ENCODE peak calls at places on chromosomes 4 and X, in four cellular contexts. N is cardiac muscle cell, P is heart left ventricle, Z is HCT116. G is an unnamed sample.

GRCh38 chr4:41146196-41146595 is 68.1 kb downstream of the APBB2 start:
- DNase-seq in N (no peak), P (no peak), Z (no peak), G (no peak)

GRCh38 chr4:144906181-144906895 is 191.7 kb downstream of the ANAPC10 start:
- DNase-seq in N (peak), P (peak), Z (no peak), G (no peak)

GRCh38 chr4:153497091-153497531 is 31.0 kb downstream of the TMEM131L start:
- DNase-seq in N (peak), P (no peak), Z (no peak), G (no peak)

GRCh38 chrX:43971966-43972961 is 926 bp downstream of the NDP start:
- DNase-seq in N (no peak), Z (no peak), P (no peak), G (no peak)

GRCh38 chr4:84855774-84856173 is 110.7 kb downstream of the WDFY3 start:
- DNase-seq in N (no peak), P (no peak), Z (no peak), G (no peak)

GRCh38 chr4:123609829-123610228 is 213.2 kb downstream of the SPRY1 start:
- DNase-seq in Z (no peak), P (no peak), N (no peak), G (no peak)

GRCh38 chr4:38145741-38146140 is 185.5 kb downstream of the PTTG2 start:
- DNase-seq in P (no peak), Z (no peak), N (peak), G (no peak)

GRCh38 chr4:98951710-98952109 is 22.8 kb upstream of the EIF4E start:
- DNase-seq in Z (no peak), P (no peak), N (no peak), G (no peak)

GRCh38 chr4:11342401-11342800 is 86.3 kb downstream of the HS3ST1 start:
- DNase-seq in Z (no peak), P (no peak), N (no peak), G (no peak)

GRCh38 chrX:39724544-39724943 is 373.2 kb downstream of the BCOR start:
- DNase-seq in Z (no peak), P (no peak), N (no peak), G (no peak)

GRCh38 chrX:39721570-39722279 is 376.0 kb downstream of the BCOR start:
- DNase-seq in P (no peak), N (peak), Z (no peak), G (no peak)

GRCh38 chrX:39716802-39717540 is 380.8 kb downstream of the BCOR start:
- DNase-seq in Z (no peak), P (no peak), N (no peak), G (no peak)

GRCh38 chrX:39718951-39719350 is 378.8 kb downstream of the BCOR start:
- DNase-seq in P (no peak), Z (no peak), N (no peak), G (no peak)

DNA sequence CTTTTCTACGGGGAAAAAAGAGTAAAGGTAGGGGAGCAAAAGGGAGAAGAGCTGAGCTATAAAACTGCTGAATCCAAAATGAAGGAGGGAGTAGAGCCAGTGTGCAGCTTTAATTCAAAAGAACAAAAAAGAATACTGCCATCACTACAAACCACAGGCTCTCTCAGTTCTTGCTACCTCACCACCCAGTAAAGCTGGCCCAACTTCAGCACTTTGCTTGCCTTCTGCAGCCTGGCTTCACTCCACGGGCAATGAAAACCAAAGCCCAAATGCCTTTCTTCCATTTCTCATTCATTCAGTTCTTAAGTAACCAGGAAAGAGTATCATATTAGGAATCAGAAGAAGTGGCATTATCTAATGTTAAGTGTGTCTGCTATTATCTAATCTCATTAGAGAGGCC is 376.8 kb downstream of the BCOR start:
- DNase-seq in P (no peak), Z (no peak), N (peak), G (no peak)
- TF ChIP-seq CTCF in P (no peak), Z (no peak), N (no peak), G (no peak)

DNA sequence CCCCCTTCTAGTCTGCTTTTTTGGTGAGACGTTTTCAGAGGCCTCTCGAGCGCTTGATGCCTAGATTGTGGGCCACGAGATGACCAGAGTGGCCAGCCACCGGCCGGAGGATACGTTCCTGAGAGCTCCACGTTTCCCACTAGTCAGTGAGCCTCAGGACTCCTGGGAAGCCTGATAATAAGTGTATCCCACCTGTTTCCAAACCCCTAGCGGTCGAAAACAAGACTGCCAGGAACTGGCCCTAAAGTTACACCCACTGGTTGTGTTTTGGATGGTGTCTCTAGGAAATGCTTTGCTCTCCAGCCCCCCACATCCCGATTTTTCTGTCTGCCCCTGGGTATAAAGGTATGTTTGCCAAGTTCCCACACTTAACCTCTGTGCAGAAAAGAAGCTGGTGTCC is 4.6 kb upstream of the RS1 start:
- DNase-seq in P (no peak), Z (no peak), N (peak), G (no peak)
- TF ChIP-seq CTCF in P (peak), Z (peak), N (peak), G (peak)

DNA sequence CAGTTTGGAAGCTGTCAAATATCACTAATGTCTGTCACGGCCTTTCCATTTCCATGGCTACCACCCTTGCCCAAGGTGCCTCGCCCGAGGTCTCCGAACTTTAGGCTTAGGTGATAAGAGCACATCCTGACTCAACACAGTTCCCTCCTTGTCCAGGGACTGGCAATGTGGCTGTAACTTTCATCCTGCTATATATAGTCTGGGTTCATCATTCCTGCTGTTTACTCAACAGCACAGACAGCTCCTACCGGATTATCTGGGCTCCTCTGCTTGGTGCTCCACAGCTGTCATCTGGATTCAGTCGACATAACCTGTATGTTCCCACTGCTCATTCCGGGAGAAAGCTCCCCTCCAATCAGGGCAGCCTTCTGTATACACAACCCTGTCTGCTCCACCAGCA is 51.2 kb downstream of the GATB start:
- DNase-seq in P (no peak), N (no peak), Z (no peak), G (no peak)
- TF ChIP-seq CTCF in P (no peak), N (no peak), Z (no peak), G (no peak)

GRCh38 chrX:155086202-155086840 is 15.0 kb downstream of the BRCC3 start:
- DNase-seq in P (no peak), Z (peak), N (peak), G (no peak)
- TF ChIP-seq CTCF in P (peak), Z (peak), N (peak), G (peak)

DNA sequence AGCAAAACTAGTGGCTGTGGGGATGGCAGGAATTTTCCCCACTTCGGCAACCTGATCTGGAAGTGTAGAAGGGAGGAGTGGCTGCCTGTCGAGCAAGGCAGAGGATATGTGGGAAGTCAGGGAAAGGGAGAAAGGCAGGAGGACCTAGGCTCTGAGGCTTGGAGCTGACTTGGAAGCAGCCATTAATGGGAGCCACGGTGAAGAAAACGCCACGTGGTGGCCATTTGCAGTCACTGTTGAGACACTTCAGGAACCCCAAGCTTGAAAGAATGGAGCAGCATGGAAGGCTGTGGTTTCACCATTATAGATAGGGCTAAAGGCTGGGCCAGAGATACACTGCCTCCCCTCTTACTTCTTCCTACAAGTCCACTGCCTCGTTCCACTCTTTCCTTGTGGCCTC is 41.8 kb upstream of the MAML3 start:
- DNase-seq in P (no peak), N (no peak), Z (no peak), G (no peak)
- TF ChIP-seq CTCF in P (no peak), N (no peak), Z (no peak), G (no peak)

GRCh38 chrX:109926743-109927662 is 75.9 kb upstream of the TMEM164 start:
- DNase-seq in N (no peak), Z (no peak), P (no peak), G (no peak)
- TF ChIP-seq CTCF in N (no peak), Z (no peak), P (no peak), G (no peak)

DNA sequence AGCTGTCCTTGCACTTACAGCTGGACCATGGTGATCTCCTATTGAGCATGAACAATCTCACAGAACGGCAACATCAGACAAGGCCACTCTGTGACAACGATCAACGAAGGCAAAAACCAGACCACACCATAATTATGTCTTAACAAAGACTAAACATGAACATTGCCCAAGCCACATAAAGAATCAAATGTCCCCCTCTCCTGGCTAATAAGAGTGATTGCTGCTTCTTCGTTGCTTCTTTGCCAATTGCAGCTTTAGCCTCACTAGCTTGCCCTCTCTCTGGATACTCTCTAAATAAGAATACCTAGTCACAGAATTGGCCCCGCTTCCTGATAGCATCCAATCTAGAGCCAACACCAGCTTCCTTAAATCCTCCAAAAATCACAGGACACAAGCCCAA is 41.5 kb upstream of the PGRMC1 start:
- DNase-seq in P (no peak), Z (no peak), N (peak), G (no peak)
- TF ChIP-seq CTCF in P (no peak), Z (peak), N (peak), G (no peak)

GRCh38 chrX:67159437-67159836 is 384.4 kb upstream of the AR start:
- DNase-seq in Z (no peak), P (no peak), N (no peak), G (no peak)
- TF ChIP-seq CTCF in Z (no peak), P (no peak), N (no peak), G (no peak)